ENCODE peak calls at places on chromosomes 6 and 20, in four cellular contexts. M is transverse colon, X is prostate gland, R is fibroblast of pulmonary artery. U is an unnamed sample.
A peak's percentile ranks its signal among the peaks of the same experiment; 100 is the strongest.

GRCh38 chr6:21856096-21856825 is 262.7 kb downstream of the SOX4 start:
- DNase-seq in M (no peak), X (no peak), R (peak; percentile 64), U (peak; percentile 54)

GRCh38 chr6:103893082-103893481 is 966.6 kb downstream of the HACE1 start:
- DNase-seq in M (no peak), X (no peak), R (peak; percentile 96), U (no peak)

GRCh38 chr6:143251288-143251687 is 190.6 kb downstream of the AIG1 start:
- DNase-seq in M (no peak), X (no peak), R (no peak), U (no peak)

GRCh38 chr6:46113370-46113769 is 16.4 kb upstream of the ENPP4 start:
- DNase-seq in M (peak; percentile 65), X (no peak), R (no peak), U (no peak)

GRCh38 chr6:90382760-90383159 is 86.1 kb upstream of the BACH2 start:
- DNase-seq in M (no peak), X (no peak), R (no peak), U (no peak)

GRCh38 chr6:146260886-146261285 is 232.0 kb downstream of the GRM1 start:
- DNase-seq in M (no peak), X (no peak), R (no peak), U (no peak)

GRCh38 chr6:114240800-114241199 is 102.0 kb downstream of the HS3ST5 start:
- DNase-seq in M (no peak), X (no peak), R (no peak), U (no peak)

GRCh38 chr6:40176117-40176516 is 241.9 kb upstream of the MOCS1 start:
- DNase-seq in M (no peak), X (no peak), R (no peak), U (no peak)

GRCh38 chr6:104623052-104623690 is 236.5 kb downstream of the HACE1 start:
- DNase-seq in M (no peak), X (no peak), R (no peak), U (no peak)

GRCh38 chr6:91879346-91879995 is 1292.6 kb upstream of the MAP3K7 start:
- DNase-seq in M (no peak), X (no peak), R (no peak), U (no peak)

GRCh38 chr20:33026779-33027759 is 4.4 kb upstream of the BPIFB6 start:
- DNase-seq in M (no peak), X (no peak), R (no peak), U (no peak)

GRCh38 chr20:33024263-33024601 is 7.2 kb upstream of the BPIFB6 start:
- DNase-seq in M (no peak), X (no peak), R (no peak), U (no peak)

GRCh38 chr20:33026072-33026778 is 5.2 kb upstream of the BPIFB6 start:
- DNase-seq in M (no peak), X (no peak), R (no peak), U (no peak)

GRCh38 chr20:33024609-33025317 is 6.7 kb upstream of the BPIFB6 start:
- DNase-seq in M (no peak), X (no peak), R (no peak), U (no peak)

DNA sequence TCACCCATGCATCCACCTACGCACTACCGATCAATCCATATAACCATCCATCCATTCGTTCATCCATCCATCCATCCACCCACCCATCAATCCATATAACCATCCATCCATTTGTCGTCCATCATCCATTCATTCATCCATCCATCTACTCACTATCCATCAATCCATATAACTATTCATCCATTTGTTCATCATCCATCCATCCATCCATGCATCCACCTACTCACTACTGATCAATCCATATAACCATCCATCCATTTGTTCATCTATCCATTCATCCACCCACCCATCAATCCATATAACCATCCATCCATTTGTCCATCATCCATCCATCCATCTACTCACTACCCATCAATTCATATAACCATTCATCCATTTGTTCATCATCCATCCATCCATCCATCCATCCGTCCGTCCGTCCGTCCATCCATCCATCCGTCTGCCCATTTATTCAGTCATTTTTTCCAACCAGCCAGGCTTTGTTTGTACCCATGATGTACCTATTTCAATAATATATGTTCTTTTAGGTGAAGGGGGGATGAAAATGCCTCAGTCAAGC is 6.1 kb upstream of the BPIFB6 start:
- DNase-seq in M (no peak), X (no peak), R (no peak), U (no peak)
- TF ChIP-seq CTCF in M (no peak), X (no peak), R (no peak), U (no peak)

DNA sequence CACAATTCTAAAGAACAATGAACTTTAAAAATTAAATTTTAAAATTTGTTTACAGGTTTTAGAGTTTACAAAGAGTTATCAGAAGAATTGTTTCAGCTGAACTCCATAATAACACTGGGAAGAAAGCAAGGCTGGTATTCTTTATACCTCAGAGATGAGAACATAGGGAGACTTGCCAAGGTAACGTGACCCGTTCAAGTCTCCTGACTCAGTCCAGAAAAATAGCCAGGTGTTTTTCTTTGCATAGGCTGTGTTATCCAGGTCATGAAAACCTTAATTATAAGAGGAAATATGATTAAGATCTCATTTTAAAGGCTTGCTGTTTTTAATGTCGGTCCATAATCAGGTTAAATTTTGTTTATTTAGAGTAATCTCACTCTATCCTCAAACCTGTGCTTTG is 8.5 kb upstream of the C6orf141 start:
- DNase-seq in M (no peak), X (no peak), R (peak; percentile 51), U (no peak)
- TF ChIP-seq CTCF in M (no peak), X (no peak), R (no peak), U (no peak)

GRCh38 chr6:82076855-82077254 is 170.7 kb downstream of the IBTK start:
- DNase-seq in M (no peak), X (no peak), R (peak; percentile 10), U (no peak)
- TF ChIP-seq CTCF in M (no peak), X (no peak), R (no peak), U (no peak)

GRCh38 chr6:56549014-56549413 is 93.7 kb downstream of the DST start:
- DNase-seq in M (no peak), X (no peak), R (peak; percentile 36), U (no peak)
- TF ChIP-seq CTCF in M (peak; percentile 28), X (no peak), R (peak; percentile 45), U (no peak)

GRCh38 chr20:16749573-16749972 is 1.4 kb downstream of the OTOR start:
- DNase-seq in M (no peak), X (no peak), R (no peak), U (no peak)

GRCh38 chr20:16752082-16752481 is 3.9 kb downstream of the OTOR start:
- DNase-seq in M (no peak), X (no peak), R (no peak), U (no peak)

GRCh38 chr20:16748058-16748457 is at the start of gene OTOR:
- DNase-seq in M (no peak), X (no peak), R (no peak), U (no peak)

GRCh38 chr20:16752901-16753300 is 4.7 kb downstream of the OTOR start:
- DNase-seq in M (no peak), X (no peak), R (no peak), U (no peak)

GRCh38 chr20:16747291-16747811 is 807 bp upstream of the OTOR start:
- DNase-seq in M (no peak), X (peak; percentile 54), R (no peak), U (no peak)
- TF ChIP-seq CTCF in M (no peak), X (no peak), R (no peak), U (peak; percentile 15)

U was measured in astrocyte of the cerebellum.